ENCODE peak calls at places on chromosome 5, in five cellular contexts. V, H, M, C and P are unnamed samples.

GRCh38 chr5:92687793-92688467 is 893.1 kb downstream of the NR2F1-AS1 start:
- DNase-seq in V (no peak), M (no peak), H (no peak), C (peak; percentile 8), P (no peak)

GRCh38 chr5:82405618-82406199 is 127.6 kb upstream of the RPS23 start:
- DNase-seq in V (no peak), C (peak; percentile 18), H (no peak), M (no peak), P (no peak)

GRCh38 chr5:168740821-168741213 is 161.6 kb upstream of the PANK3 start:
- DNase-seq in V (no peak), M (no peak), H (no peak), C (no peak), P (no peak)

GRCh38 chr5:79924936-79925893 is 65.8 kb downstream of the MTX3 start:
- DNase-seq in M (no peak), V (no peak), H (peak; percentile 37), C (peak; percentile 11), P (peak; percentile 11)

GRCh38 chr5:148457183-148457620 is 73.4 kb downstream of the FBXO38 start:
- DNase-seq in C (peak; percentile 38), M (no peak), H (peak; percentile 14), V (no peak), P (no peak)

GRCh38 chr5:125298711-125299379 is 552.4 kb upstream of the ZNF608 start:
- DNase-seq in V (no peak), M (no peak), C (no peak), H (no peak), P (no peak)

GRCh38 chr5:39517800-39518199 is 93.0 kb upstream of the DAB2 start:
- DNase-seq in M (no peak), H (no peak), C (no peak), V (no peak), P (no peak)

GRCh38 chr5:72242796-72243475 is 77.1 kb downstream of the MRPS27 start:
- DNase-seq in M (no peak), V (no peak), H (no peak), C (no peak), P (no peak)

GRCh38 chr5:156096259-156096658 is 230.7 kb upstream of the SGCD start:
- DNase-seq in H (no peak), V (no peak), C (no peak), M (no peak), P (no peak)

GRCh38 chr5:116439891-116440290 is 134.7 kb downstream of the SEMA6A start:
- DNase-seq in C (no peak), H (no peak), V (no peak), M (no peak), P (no peak)

GRCh38 chr5:40904205-40904993 is 4.9 kb upstream of the C7 start:
- DNase-seq in M (no peak), H (peak; percentile 68), C (peak; percentile 77), V (no peak), P (peak; percentile 48)

GRCh38 chr5:82931110-82931509 is 146.1 kb downstream of the TMEM167A start:
- DNase-seq in H (no peak), M (no peak), V (no peak), C (no peak), P (no peak)

GRCh38 chr5:121746763-121747162 is 104.9 kb upstream of the FTMT start:
- DNase-seq in M (no peak), C (no peak), H (no peak), V (no peak), P (no peak)

GRCh38 chr5:78518365-78519197 is 130.0 kb downstream of the LHFPL2 start:
- DNase-seq in M (no peak), V (no peak), C (no peak), H (no peak), P (no peak)

GRCh38 chr5:149406979-149407306 is 27.9 kb upstream of the IL17B start:
- DNase-seq in V (no peak), M (no peak), H (no peak), C (no peak), P (no peak)

GRCh38 chr5:124061663-124062062 is 549.7 kb downstream of the CSNK1G3 start:
- DNase-seq in M (no peak), H (no peak), C (no peak), V (no peak), P (no peak)

GRCh38 chr5:155735388-155735787 is 591.6 kb upstream of the SGCD start:
- DNase-seq in C (no peak), H (no peak), V (no peak), M (no peak), P (no peak)

GRCh38 chr5:141135030-141135717 is at the start of gene PCDHB5:
- DNase-seq in V (no peak), M (no peak), H (peak; percentile 72), C (peak; percentile 12), P (no peak)

GRCh38 chr5:145540375-145540774 is 294.8 kb downstream of the PRELID2 start:
- DNase-seq in M (no peak), H (no peak), C (no peak), V (no peak), P (no peak)

GRCh38 chr5:114928644-114929462 is 240.9 kb downstream of the TRIM36 start:
- DNase-seq in C (no peak), H (no peak), M (no peak), V (no peak), P (no peak)

GRCh38 chr5:84430079-84430478 is 45.4 kb upstream of the EDIL3 start:
- DNase-seq in M (no peak), C (no peak), H (no peak), V (no peak), P (no peak)

GRCh38 chr5:10702040-10702629 is 58.9 kb downstream of the DAP start:
- DNase-seq in H (no peak), V (no peak), C (no peak), M (no peak), P (no peak)

GRCh38 chr5:151745071-151745705 is 13.2 kb downstream of the ATOX1 start:
- DNase-seq in M (no peak), C (no peak), H (no peak), V (no peak), P (no peak)

GRCh38 chr5:73204302-73204701 is 31.3 kb downstream of the TMEM174 start:
- DNase-seq in C (no peak), M (no peak), H (no peak), V (no peak), P (no peak)

GRCh38 chr5:78797945-78798731 is 149.6 kb upstream of the LHFPL2 start:
- DNase-seq in V (no peak), H (no peak), M (no peak), C (no peak), P (no peak)

GRCh38 chr5:148352696-148353095 is 17.3 kb downstream of the SPINK9 start:
- DNase-seq in H (no peak), V (no peak), M (no peak), C (no peak), P (no peak)

GRCh38 chr5:159100022-159100927 is 559 bp upstream of the EBF1 start:
- DNase-seq in H (peak; percentile 94), M (peak; percentile 92), C (peak; percentile 89), V (no peak), P (peak; percentile 92)

DNA sequence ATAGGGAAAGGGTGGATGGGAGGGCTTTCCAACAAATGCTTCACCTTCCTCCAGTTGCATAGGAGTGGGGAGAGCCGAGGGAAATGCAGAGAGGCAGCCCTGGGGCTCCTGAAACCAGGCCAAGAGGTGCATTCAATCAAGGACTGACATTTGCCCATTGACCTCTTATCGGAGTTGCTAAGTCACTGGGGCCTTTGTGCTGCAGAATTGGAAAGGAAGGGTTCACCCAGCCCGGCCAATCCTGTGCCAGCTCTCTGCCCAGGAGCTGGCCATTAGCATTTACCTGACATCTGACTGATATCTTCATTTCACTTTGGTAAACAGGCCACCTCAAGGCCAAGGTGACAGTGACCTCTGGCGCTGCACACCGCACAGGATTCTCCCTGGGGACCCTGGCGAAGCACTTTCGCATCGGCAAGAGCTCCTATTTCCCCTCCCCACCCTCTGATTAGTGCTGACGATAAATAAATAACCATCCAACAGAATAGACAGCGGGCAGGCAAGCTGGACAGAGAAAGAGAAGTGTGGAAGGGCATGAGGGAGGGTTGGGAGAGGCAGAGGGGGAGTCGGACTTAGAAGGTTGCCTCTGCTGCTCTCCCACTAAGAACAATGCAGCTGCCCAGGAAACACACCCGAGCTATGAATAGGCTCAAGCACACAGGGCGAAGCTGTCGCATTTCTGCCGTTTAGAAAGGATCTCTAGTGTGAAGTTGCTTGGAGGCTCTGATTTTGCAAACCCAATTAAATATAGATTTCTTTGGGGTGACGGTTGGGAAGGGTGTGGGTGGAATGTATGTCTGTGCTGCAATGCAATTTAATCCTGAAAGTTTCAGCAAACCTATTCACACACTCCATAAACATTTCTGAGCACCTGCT is 57.1 kb upstream of the BOD1 start:
- DNase-seq in H (no peak), M (no peak), C (no peak), V (no peak), P (no peak)
- TF ChIP-seq CTCF in H (no peak), M (no peak), C (no peak), V (no peak), P (no peak)

DNA sequence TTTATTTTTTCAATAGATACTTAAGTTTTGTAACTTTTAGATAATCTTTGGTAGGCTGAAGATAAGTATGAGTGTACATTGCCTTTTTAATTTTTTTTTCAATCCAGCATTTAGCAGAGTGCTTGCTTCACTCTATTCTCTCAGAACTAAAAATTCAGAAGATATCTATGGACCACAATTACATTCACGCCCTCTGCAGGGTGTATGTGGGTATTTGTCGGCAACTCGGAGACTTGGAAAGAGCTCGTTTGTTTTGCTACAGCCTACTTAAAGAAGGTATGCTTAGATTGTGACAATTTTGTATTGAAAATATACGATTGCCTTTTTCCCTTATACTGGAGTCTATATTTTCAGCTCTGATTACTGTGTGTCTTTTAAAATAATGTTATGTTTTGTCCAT is 43.8 kb downstream of the ICE1 start:
- DNase-seq in M (no peak), C (no peak), H (no peak), V (no peak), P (no peak)
- TF ChIP-seq CTCF in M (no peak), C (no peak), H (no peak), V (no peak), P (no peak)

GRCh38 chr5:87885727-87886126 is 382.9 kb downstream of the TMEM161B start:
- DNase-seq in C (peak; percentile 5), V (no peak), H (no peak), M (no peak), P (no peak)
- TF ChIP-seq CTCF in C (no peak), V (no peak), H (no peak), M (no peak), P (no peak)

GRCh38 chr5:134026521-134027202 is 21.9 kb upstream of the VDAC1 start:
- DNase-seq in C (peak; percentile 75), V (no peak), H (peak; percentile 74), M (no peak), P (peak; percentile 66)
- TF ChIP-seq CTCF in C (peak; percentile 77), V (peak; percentile 28), H (peak; percentile 41), M (no peak), P (peak; percentile 48)